ENCODE peak calls at places on chromosomes 3 and 15, in seven cellular contexts. Z is thoracic aorta, W is AG04450, H is A549, V is left lung, K is mammary epithelial cell, P is kidney. I is an unnamed sample.

GRCh38 chr3:196192036-196193001 is 18.9 kb downstream of the ZDHHC19 start:
- DNase-seq in Z (no peak), W (no peak), H (no peak), V (no peak), K (no peak), P (no peak), I (peak)

GRCh38 chr3:77917225-77917624 is 877.3 kb downstream of the ROBO2 start:
- DNase-seq in Z (no peak), W (no peak), H (no peak), V (no peak), K (no peak), P (no peak), I (no peak)

GRCh38 chr3:41026394-41027177 is 172.7 kb upstream of the CTNNB1 start:
- DNase-seq in Z (peak), W (peak), H (peak), V (peak), K (peak), P (peak), I (no peak)

GRCh38 chr3:107690522-107691138 is 167.9 kb downstream of the BBX start:
- DNase-seq in Z (no peak), W (peak), H (peak), V (no peak), K (peak), P (no peak), I (no peak)

GRCh38 chr3:69324362-69325025 is 61.4 kb downstream of the FRMD4B start:
- DNase-seq in Z (no peak), W (no peak), H (no peak), V (no peak), K (no peak), P (no peak), I (no peak)

GRCh38 chr3:47347217-47347801 is 33.5 kb upstream of the PTPN23 start:
- DNase-seq in Z (no peak), W (peak), H (no peak), V (no peak), K (peak), P (no peak), I (peak)

GRCh38 chr3:41836360-41837134 is 125.4 kb downstream of the ULK4 start:
- DNase-seq in Z (no peak), W (no peak), H (no peak), V (peak), K (no peak), P (no peak), I (peak)

GRCh38 chr3:13343601-13344000 is 76.5 kb downstream of the NUP210 start:
- DNase-seq in Z (no peak), W (no peak), H (no peak), V (no peak), K (no peak), P (no peak), I (no peak)

GRCh38 chr15:95284933-95285401 is 1045.5 kb upstream of the NR2F2 start:
- DNase-seq in Z (no peak), W (no peak), H (no peak), V (no peak), K (no peak), P (peak), I (no peak)

GRCh38 chr15:81941479-81941878 is 104.3 kb downstream of the MEX3B start:
- DNase-seq in Z (no peak), W (no peak), H (no peak), V (no peak), K (no peak), P (no peak), I (no peak)

GRCh38 chr3:136617123-136617700 is 135.0 kb downstream of the STAG1 start:
- DNase-seq in Z (no peak), W (no peak), H (no peak), V (no peak), K (no peak), P (no peak), I (no peak)

GRCh38 chr3:23623841-23624240 is 181.9 kb upstream of the UBE2E1 start:
- DNase-seq in Z (no peak), W (no peak), H (no peak), V (no peak), K (no peak), P (no peak), I (no peak)

GRCh38 chr3:188153949-188154757 is at the start of gene LPP:
- DNase-seq in Z (peak), W (peak), H (peak), V (peak), K (peak), P (peak), I (peak)

GRCh38 chr3:129593595-129594339 is 12.7 kb downstream of the PLXND1 start:
- DNase-seq in Z (no peak), W (no peak), H (no peak), V (no peak), K (no peak), P (no peak), I (no peak)

GRCh38 chr3:195566797-195567196 is 16.9 kb downstream of the APOD start:
- DNase-seq in Z (no peak), W (no peak), H (no peak), V (no peak), K (peak), P (no peak), I (no peak)

GRCh38 chr3:112653209-112653871 is 12.4 kb upstream of the CCDC80 start:
- DNase-seq in Z (no peak), W (peak), H (peak), V (no peak), K (peak), P (no peak), I (no peak)

GRCh38 chr3:115254492-115255196 is 107.6 kb upstream of the ZBTB20 start:
- DNase-seq in Z (no peak), W (no peak), H (no peak), V (no peak), K (no peak), P (peak), I (no peak)

GRCh38 chr3:48194446-48195071 is 6.3 kb upstream of the CDC25A start:
- DNase-seq in Z (no peak), W (no peak), H (peak), V (no peak), K (peak), P (peak), I (peak)

GRCh38 chr15:58517252-58517681 is 85.5 kb downstream of the LIPC start:
- DNase-seq in Z (no peak), W (no peak), H (no peak), V (no peak), K (no peak), P (no peak), I (no peak)

GRCh38 chr3:51311055-51311454 is 74.0 kb upstream of the MANF start:
- DNase-seq in Z (no peak), W (peak), H (peak), V (no peak), K (peak), P (no peak), I (peak)

GRCh38 chr15:98874773-98875172 is 132.8 kb downstream of the PGPEP1L start:
- DNase-seq in Z (no peak), W (no peak), H (no peak), V (no peak), K (peak), P (no peak), I (no peak)

GRCh38 chr3:21185816-21186314 is 565.1 kb downstream of the ZNF385D start:
- DNase-seq in Z (no peak), W (no peak), H (no peak), V (no peak), K (no peak), P (no peak), I (no peak)

GRCh38 chr3:129650256-129650872 is 43.9 kb upstream of the PLXND1 start:
- DNase-seq in Z (peak), W (no peak), H (peak), V (peak), K (peak), P (no peak), I (peak)

GRCh38 chr3:44427683-44428082 is 49.8 kb downstream of the ZNF445 start:
- DNase-seq in Z (no peak), W (no peak), H (no peak), V (no peak), K (no peak), P (no peak), I (no peak)

GRCh38 chr3:5317572-5317971 is 130.1 kb downstream of the EDEM1 start:
- DNase-seq in Z (no peak), W (no peak), H (no peak), V (no peak), K (no peak), P (no peak), I (no peak)

GRCh38 chr3:170862618-170863374 is 7.2 kb downstream of the RPL22L1 start:
- DNase-seq in Z (no peak), W (no peak), H (no peak), V (no peak), K (no peak), P (no peak), I (no peak)

GRCh38 chr15:50791537-50791885 is 26.0 kb upstream of the SPPL2A start:
- DNase-seq in Z (no peak), W (no peak), H (no peak), V (no peak), K (no peak), P (no peak), I (no peak)

GRCh38 chr15:92638291-92638708 is 17.3 kb downstream of the FAM174B start:
- DNase-seq in Z (no peak), W (peak), H (no peak), V (no peak), K (no peak), P (no peak), I (no peak)

GRCh38 chr3:138834359-138835176 is at the start of gene PIK3CB:
- DNase-seq in Z (peak), W (no peak), H (peak), V (peak), K (peak), P (peak), I (peak)
- TF ChIP-seq CTCF in Z (no peak), W (peak), H (peak), V (peak), K (peak), P (peak), I (peak)

DNA sequence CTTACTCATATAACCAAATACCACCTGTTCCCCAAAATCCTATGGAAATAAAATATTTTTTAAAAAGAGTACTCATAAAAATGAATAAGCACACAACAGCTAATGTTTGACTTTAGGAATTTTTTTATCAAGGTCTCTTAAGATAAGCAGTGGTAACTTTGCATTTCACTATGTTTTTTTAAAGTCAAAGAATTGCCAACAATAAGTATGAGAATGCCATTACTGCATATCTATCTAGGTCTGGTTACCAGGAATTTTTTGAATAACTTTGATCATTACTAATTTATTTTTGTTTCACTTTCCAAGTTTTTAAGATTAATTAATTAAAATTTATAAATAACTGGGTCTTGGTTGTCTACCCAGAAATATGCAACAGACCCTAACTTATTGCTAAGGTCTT is 41.5 kb downstream of the PLSCR4 start:
- DNase-seq in Z (no peak), W (no peak), H (no peak), V (no peak), K (no peak), P (no peak), I (no peak)
- TF ChIP-seq CTCF in Z (no peak), W (no peak), H (no peak), V (no peak), K (no peak), P (no peak), I (no peak)

DNA sequence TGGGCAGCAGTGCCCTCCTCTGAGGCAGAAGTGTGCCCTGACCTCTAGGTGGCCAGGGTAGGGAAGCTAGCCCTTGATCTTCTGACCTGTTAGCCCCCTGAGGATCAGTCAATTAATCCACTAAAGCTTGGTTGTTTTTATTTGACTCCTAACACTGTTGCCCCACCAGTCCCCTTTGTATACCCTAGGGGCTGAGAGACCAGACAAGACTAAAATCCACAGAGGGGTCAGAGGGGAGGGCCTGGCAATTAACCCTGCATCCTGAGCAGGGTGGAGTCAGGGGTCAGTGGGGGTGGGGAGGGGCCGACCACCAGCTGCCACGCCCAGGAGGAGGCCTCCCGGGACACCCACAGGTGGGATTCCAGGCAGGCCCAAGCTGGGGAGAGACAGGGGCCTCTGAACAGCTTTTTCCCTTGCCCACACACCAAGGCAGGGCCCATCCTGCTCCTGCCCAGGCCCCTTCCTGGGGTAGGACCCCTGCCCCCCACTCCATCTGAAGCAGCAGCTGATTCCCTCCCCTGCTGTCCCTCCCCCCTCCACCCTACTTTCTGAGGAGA is 52.1 kb downstream of the RHCG start:
- DNase-seq in Z (no peak), W (no peak), H (no peak), V (no peak), K (no peak), P (no peak), I (no peak)
- TF ChIP-seq CTCF in Z (no peak), W (no peak), H (no peak), V (no peak), K (no peak), P (no peak), I (no peak)

GRCh38 chr3:10692039-10692438 is 124.0 kb upstream of the SLC6A11 start:
- DNase-seq in Z (no peak), W (no peak), H (no peak), V (no peak), K (no peak), P (no peak), I (no peak)

GRCh38 chr3:10694194-10694593 is 121.8 kb upstream of the SLC6A11 start:
- DNase-seq in Z (no peak), W (no peak), H (no peak), V (no peak), K (no peak), P (no peak), I (no peak)

GRCh38 chr3:10695595-10696285 is 120.3 kb upstream of the SLC6A11 start:
- DNase-seq in Z (no peak), W (no peak), H (no peak), V (no peak), K (no peak), P (no peak), I (no peak)

GRCh38 chr3:10697918-10698317 is 118.1 kb upstream of the SLC6A11 start:
- DNase-seq in Z (no peak), W (no peak), H (no peak), V (no peak), K (no peak), P (no peak), I (no peak)

GRCh38 chr3:10693457-10693856 is 122.6 kb upstream of the SLC6A11 start:
- DNase-seq in Z (no peak), W (no peak), H (no peak), V (no peak), K (no peak), P (no peak), I (no peak)
- TF ChIP-seq CTCF in Z (no peak), W (no peak), H (no peak), V (no peak), K (peak), P (peak), I (no peak)

GRCh38 chr3:65833761-65834505 is 204.8 kb downstream of the MAGI1 start:
- DNase-seq in Z (no peak), W (peak), H (no peak), V (no peak), K (peak), P (no peak), I (no peak)
- TF ChIP-seq CTCF in Z (no peak), W (no peak), H (no peak), V (no peak), K (no peak), P (no peak), I (no peak)

GRCh38 chr3:80688814-80689213 is 921.0 kb upstream of the ROBO1 start:
- DNase-seq in Z (no peak), W (no peak), H (no peak), V (no peak), K (no peak), P (no peak), I (no peak)
- TF ChIP-seq CTCF in Z (no peak), W (peak), H (peak), V (no peak), K (peak), P (peak), I (no peak)

GRCh38 chr3:194204793-194205065 is 68.8 kb downstream of the HES1 start:
- DNase-seq in Z (no peak), W (no peak), H (no peak), V (no peak), K (peak), P (no peak), I (no peak)

GRCh38 chr3:194201953-194202666 is 66.2 kb downstream of the HES1 start:
- DNase-seq in Z (no peak), W (no peak), H (no peak), V (no peak), K (peak), P (no peak), I (no peak)

GRCh38 chr3:194203482-194204035 is 67.6 kb downstream of the HES1 start:
- DNase-seq in Z (no peak), W (no peak), H (no peak), V (no peak), K (no peak), P (no peak), I (peak)

GRCh38 chr3:194205675-194206133 is 69.8 kb downstream of the HES1 start:
- DNase-seq in Z (no peak), W (no peak), H (no peak), V (peak), K (no peak), P (no peak), I (no peak)

DNA sequence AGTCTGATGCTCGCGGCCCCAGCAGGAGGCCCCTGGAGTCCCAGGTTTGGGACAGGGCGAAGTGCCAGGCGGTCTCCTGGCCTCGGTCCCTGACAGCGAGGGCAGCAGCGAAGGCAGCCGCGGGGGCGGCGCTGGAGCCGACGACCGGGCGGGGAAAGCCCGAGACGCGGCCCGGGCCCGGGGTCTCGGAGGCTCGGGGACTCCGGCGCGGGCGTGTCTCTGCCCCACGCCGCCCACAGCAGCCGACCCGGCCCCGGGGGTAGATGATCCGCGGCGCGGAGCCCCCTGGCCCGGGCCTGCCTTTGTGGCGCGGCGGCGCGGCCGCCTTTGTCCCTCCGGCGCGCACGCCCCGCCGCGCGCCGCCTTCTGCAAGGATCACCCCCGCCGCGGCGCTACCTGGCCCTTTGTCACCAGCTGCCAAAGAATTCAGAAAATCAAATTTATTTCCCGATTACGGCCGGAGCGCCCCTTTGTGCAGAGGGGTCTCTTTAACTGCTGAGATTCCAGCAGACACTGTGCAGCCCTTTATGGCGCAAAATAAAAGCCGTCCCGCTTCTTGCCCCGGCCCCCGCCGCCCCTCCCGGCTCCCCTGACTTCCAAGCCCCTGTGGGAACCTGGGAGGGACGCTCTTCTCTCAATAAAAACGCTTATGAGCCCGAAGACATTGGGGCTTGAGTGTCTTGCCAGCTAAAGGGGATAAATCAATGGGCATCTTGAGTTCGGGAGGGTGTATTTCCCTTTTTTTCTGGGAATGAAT is 68.3 kb downstream of the HES1 start:
- DNase-seq in Z (no peak), W (no peak), H (peak), V (no peak), K (peak), P (peak), I (peak)
- TF ChIP-seq CTCF in Z (no peak), W (no peak), H (no peak), V (no peak), K (no peak), P (no peak), I (no peak)

DNA sequence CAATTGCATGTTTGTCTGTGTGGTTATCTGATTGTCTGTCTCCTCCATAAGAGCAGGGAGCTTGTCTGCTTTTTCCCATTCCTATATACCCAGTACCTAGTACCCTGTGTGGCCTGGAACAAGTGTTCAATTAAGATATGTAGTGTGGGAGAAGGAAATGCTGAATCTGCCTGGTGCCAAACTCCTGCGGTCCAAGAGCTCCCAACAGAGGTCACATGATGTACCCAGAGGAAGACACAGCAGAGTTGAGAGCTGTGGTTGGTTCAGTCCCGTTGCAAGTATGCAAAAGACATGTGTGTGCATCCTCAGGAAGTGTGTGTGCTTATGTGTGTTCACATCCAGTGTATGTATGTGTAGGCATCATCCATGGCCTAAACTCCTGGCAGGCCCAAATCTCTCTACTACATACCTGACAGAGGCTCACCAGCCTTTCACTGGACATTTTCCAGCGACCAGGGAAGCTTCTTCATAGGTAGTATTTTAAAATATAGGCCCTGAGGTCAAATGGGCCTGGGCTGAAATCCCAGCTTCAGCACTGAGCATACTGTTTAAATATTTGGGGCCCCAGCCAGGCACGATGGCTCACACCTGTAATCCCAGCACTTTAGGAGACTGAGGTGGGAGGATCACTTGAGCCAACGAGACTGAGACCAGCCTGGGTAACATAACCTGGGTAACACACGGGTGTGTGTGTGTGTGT is 34.0 kb upstream of the ITGA11 start:
- DNase-seq in Z (no peak), W (no peak), H (no peak), V (no peak), K (no peak), P (no peak), I (no peak)
- TF ChIP-seq CTCF in Z (no peak), W (no peak), H (no peak), V (no peak), K (no peak), P (no peak), I (no peak)